ENCODE peak calls at places on chromosomes 1 and 21, in nine cellular contexts. One of them, this sample, is unnamed.

GRCh38 chr1:22207605-22208264 is 64.8 kb upstream of the WNT4 start:
- DNase-seq in COR-L47: peak
- DNase-seq in epithelial cell of prostate: no peak
- DNase-seq in OCI-M1: no peak
- DNase-seq in sciatic nerve: peak
- DNase-seq in amniotic stem cell: no peak
- DNase-seq in cardiac fibroblast: peak
- DNase-seq in activated CD4-positive, alpha-beta T cell treated with anti-CD3 and anti-CD28 coated beads for 48 hours: no peak
- DNase-seq in ovary: no peak
- DNase-seq in this sample: no peak

GRCh38 chr1:25799758-25800537 is at the start of gene SELENON:
- DNase-seq in ovary: peak
- DNase-seq in cardiac fibroblast: peak
- DNase-seq in activated CD4-positive, alpha-beta T cell treated with anti-CD3 and anti-CD28 coated beads for 48 hours: peak
- DNase-seq in OCI-M1: peak
- DNase-seq in epithelial cell of prostate: no peak
- DNase-seq in amniotic stem cell: no peak
- DNase-seq in COR-L47: peak
- DNase-seq in sciatic nerve: peak
- DNase-seq in this sample: peak

GRCh38 chr21:32803651-32804050 is 32.1 kb upstream of the PAXBP1 start:
- DNase-seq in sciatic nerve: no peak
- DNase-seq in amniotic stem cell: no peak
- DNase-seq in ovary: no peak
- DNase-seq in cardiac fibroblast: no peak
- DNase-seq in COR-L47: no peak
- DNase-seq in epithelial cell of prostate: no peak
- DNase-seq in activated CD4-positive, alpha-beta T cell treated with anti-CD3 and anti-CD28 coated beads for 48 hours: peak
- DNase-seq in OCI-M1: peak
- DNase-seq in this sample: no peak

GRCh38 chr1:186511761-186512637 is 51.1 kb upstream of the PDC start:
- DNase-seq in cardiac fibroblast: no peak
- DNase-seq in OCI-M1: peak
- DNase-seq in activated CD4-positive, alpha-beta T cell treated with anti-CD3 and anti-CD28 coated beads for 48 hours: no peak
- DNase-seq in epithelial cell of prostate: peak
- DNase-seq in COR-L47: no peak
- DNase-seq in amniotic stem cell: no peak
- DNase-seq in ovary: no peak
- DNase-seq in sciatic nerve: no peak
- DNase-seq in this sample: no peak

GRCh38 chr1:92994105-92994712 is 32.9 kb upstream of the DIPK1A start:
- DNase-seq in ovary: peak
- DNase-seq in amniotic stem cell: peak
- DNase-seq in activated CD4-positive, alpha-beta T cell treated with anti-CD3 and anti-CD28 coated beads for 48 hours: peak
- DNase-seq in epithelial cell of prostate: no peak
- DNase-seq in OCI-M1: peak
- DNase-seq in sciatic nerve: peak
- DNase-seq in COR-L47: peak
- DNase-seq in cardiac fibroblast: peak
- DNase-seq in this sample: peak

GRCh38 chr1:196372896-196373536 is 235.2 kb downstream of the KCNT2 start:
- DNase-seq in OCI-M1: peak
- DNase-seq in epithelial cell of prostate: no peak
- DNase-seq in sciatic nerve: no peak
- DNase-seq in amniotic stem cell: no peak
- DNase-seq in ovary: no peak
- DNase-seq in COR-L47: no peak
- DNase-seq in cardiac fibroblast: peak
- DNase-seq in activated CD4-positive, alpha-beta T cell treated with anti-CD3 and anti-CD28 coated beads for 48 hours: no peak
- DNase-seq in this sample: peak

GRCh38 chr1:242745079-242745478 is 220.6 kb upstream of the PLD5 start:
- DNase-seq in cardiac fibroblast: no peak
- DNase-seq in OCI-M1: no peak
- DNase-seq in sciatic nerve: no peak
- DNase-seq in ovary: no peak
- DNase-seq in COR-L47: no peak
- DNase-seq in amniotic stem cell: no peak
- DNase-seq in activated CD4-positive, alpha-beta T cell treated with anti-CD3 and anti-CD28 coated beads for 48 hours: no peak
- DNase-seq in epithelial cell of prostate: no peak
- DNase-seq in this sample: no peak

GRCh38 chr1:73627723-73628122 is 570.3 kb downstream of the LRRIQ3 start:
- DNase-seq in sciatic nerve: no peak
- DNase-seq in cardiac fibroblast: no peak
- DNase-seq in OCI-M1: peak
- DNase-seq in activated CD4-positive, alpha-beta T cell treated with anti-CD3 and anti-CD28 coated beads for 48 hours: no peak
- DNase-seq in amniotic stem cell: no peak
- DNase-seq in ovary: no peak
- DNase-seq in COR-L47: no peak
- DNase-seq in epithelial cell of prostate: no peak
- DNase-seq in this sample: no peak

GRCh38 chr21:45850181-45850580 is 131.4 kb upstream of the COL6A1 start:
- DNase-seq in cardiac fibroblast: no peak
- DNase-seq in sciatic nerve: peak
- DNase-seq in COR-L47: no peak
- DNase-seq in activated CD4-positive, alpha-beta T cell treated with anti-CD3 and anti-CD28 coated beads for 48 hours: no peak
- DNase-seq in amniotic stem cell: no peak
- DNase-seq in epithelial cell of prostate: no peak
- DNase-seq in OCI-M1: no peak
- DNase-seq in ovary: no peak
- DNase-seq in this sample: no peak

GRCh38 chr1:150511551-150511950 is 3.6 kb downstream of the ECM1 start:
- DNase-seq in activated CD4-positive, alpha-beta T cell treated with anti-CD3 and anti-CD28 coated beads for 48 hours: no peak
- DNase-seq in ovary: peak
- DNase-seq in amniotic stem cell: no peak
- DNase-seq in epithelial cell of prostate: no peak
- DNase-seq in sciatic nerve: no peak
- DNase-seq in COR-L47: peak
- DNase-seq in cardiac fibroblast: no peak
- DNase-seq in OCI-M1: no peak
- DNase-seq in this sample: no peak

GRCh38 chr1:155011437-155011907 is 8.9 kb downstream of the ZBTB7B start:
- DNase-seq in OCI-M1: no peak
- DNase-seq in cardiac fibroblast: no peak
- DNase-seq in epithelial cell of prostate: no peak
- DNase-seq in sciatic nerve: no peak
- DNase-seq in COR-L47: no peak
- DNase-seq in activated CD4-positive, alpha-beta T cell treated with anti-CD3 and anti-CD28 coated beads for 48 hours: no peak
- DNase-seq in ovary: peak
- DNase-seq in amniotic stem cell: no peak
- DNase-seq in this sample: no peak

GRCh38 chr1:180548686-180549326 is 10.0 kb upstream of the OVAAL start:
- DNase-seq in amniotic stem cell: no peak
- DNase-seq in epithelial cell of prostate: no peak
- DNase-seq in ovary: no peak
- DNase-seq in COR-L47: peak
- DNase-seq in cardiac fibroblast: no peak
- DNase-seq in sciatic nerve: no peak
- DNase-seq in OCI-M1: no peak
- DNase-seq in activated CD4-positive, alpha-beta T cell treated with anti-CD3 and anti-CD28 coated beads for 48 hours: no peak
- DNase-seq in this sample: no peak

GRCh38 chr1:214445846-214446614 is 105.4 kb downstream of the PTPN14 start:
- DNase-seq in activated CD4-positive, alpha-beta T cell treated with anti-CD3 and anti-CD28 coated beads for 48 hours: no peak
- DNase-seq in cardiac fibroblast: peak
- DNase-seq in COR-L47: no peak
- DNase-seq in ovary: no peak
- DNase-seq in amniotic stem cell: peak
- DNase-seq in OCI-M1: peak
- DNase-seq in sciatic nerve: no peak
- DNase-seq in epithelial cell of prostate: no peak
- DNase-seq in this sample: peak

GRCh38 chr1:38502772-38503171 is 356.8 kb downstream of the RRAGC start:
- DNase-seq in activated CD4-positive, alpha-beta T cell treated with anti-CD3 and anti-CD28 coated beads for 48 hours: peak
- DNase-seq in sciatic nerve: no peak
- DNase-seq in OCI-M1: peak
- DNase-seq in cardiac fibroblast: peak
- DNase-seq in amniotic stem cell: no peak
- DNase-seq in COR-L47: no peak
- DNase-seq in epithelial cell of prostate: no peak
- DNase-seq in ovary: no peak
- DNase-seq in this sample: peak

GRCh38 chr1:165162671-165163241 is 193.8 kb downstream of the LMX1A start:
- DNase-seq in activated CD4-positive, alpha-beta T cell treated with anti-CD3 and anti-CD28 coated beads for 48 hours: no peak
- DNase-seq in epithelial cell of prostate: peak
- DNase-seq in OCI-M1: no peak
- DNase-seq in COR-L47: peak
- DNase-seq in ovary: no peak
- DNase-seq in sciatic nerve: no peak
- DNase-seq in cardiac fibroblast: no peak
- DNase-seq in amniotic stem cell: no peak
- DNase-seq in this sample: no peak

GRCh38 chr1:156709743-156710489 is 4.5 kb upstream of the CRABP2 start:
- DNase-seq in cardiac fibroblast: peak
- DNase-seq in COR-L47: peak
- DNase-seq in epithelial cell of prostate: no peak
- DNase-seq in amniotic stem cell: peak
- DNase-seq in activated CD4-positive, alpha-beta T cell treated with anti-CD3 and anti-CD28 coated beads for 48 hours: no peak
- DNase-seq in OCI-M1: no peak
- DNase-seq in sciatic nerve: peak
- DNase-seq in ovary: no peak
- DNase-seq in this sample: peak

GRCh38 chr1:204647114-204647804 is 38.3 kb downstream of the LRRN2 start:
- DNase-seq in COR-L47: no peak
- DNase-seq in epithelial cell of prostate: peak
- DNase-seq in activated CD4-positive, alpha-beta T cell treated with anti-CD3 and anti-CD28 coated beads for 48 hours: peak
- DNase-seq in OCI-M1: peak
- DNase-seq in ovary: no peak
- DNase-seq in sciatic nerve: no peak
- DNase-seq in cardiac fibroblast: peak
- DNase-seq in amniotic stem cell: peak
- DNase-seq in this sample: peak

GRCh38 chr1:58500036-58500435 is 46.5 kb downstream of the OMA1 start:
- DNase-seq in OCI-M1: no peak
- DNase-seq in amniotic stem cell: no peak
- DNase-seq in COR-L47: no peak
- DNase-seq in epithelial cell of prostate: no peak
- DNase-seq in sciatic nerve: no peak
- DNase-seq in cardiac fibroblast: no peak
- DNase-seq in ovary: no peak
- DNase-seq in activated CD4-positive, alpha-beta T cell treated with anti-CD3 and anti-CD28 coated beads for 48 hours: no peak
- DNase-seq in this sample: no peak

GRCh38 chr21:38322551-38322950 is 65.8 kb downstream of the KCNJ15 start:
- DNase-seq in ovary: no peak
- DNase-seq in COR-L47: no peak
- DNase-seq in cardiac fibroblast: no peak
- DNase-seq in amniotic stem cell: no peak
- DNase-seq in epithelial cell of prostate: no peak
- DNase-seq in activated CD4-positive, alpha-beta T cell treated with anti-CD3 and anti-CD28 coated beads for 48 hours: no peak
- DNase-seq in sciatic nerve: no peak
- DNase-seq in OCI-M1: no peak
- DNase-seq in this sample: peak

GRCh38 chr1:20486457-20487235 is 636 bp upstream of the CAMK2N1 start:
- DNase-seq in COR-L47: peak
- DNase-seq in OCI-M1: no peak
- DNase-seq in ovary: peak
- DNase-seq in activated CD4-positive, alpha-beta T cell treated with anti-CD3 and anti-CD28 coated beads for 48 hours: no peak
- DNase-seq in amniotic stem cell: no peak
- DNase-seq in cardiac fibroblast: peak
- DNase-seq in epithelial cell of prostate: no peak
- DNase-seq in sciatic nerve: no peak
- DNase-seq in this sample: peak

GRCh38 chr1:156124557-156125483 is 10.3 kb downstream of the LMNA start:
- DNase-seq in OCI-M1: peak
- DNase-seq in activated CD4-positive, alpha-beta T cell treated with anti-CD3 and anti-CD28 coated beads for 48 hours: no peak
- DNase-seq in amniotic stem cell: no peak
- DNase-seq in COR-L47: no peak
- DNase-seq in cardiac fibroblast: peak
- DNase-seq in sciatic nerve: no peak
- DNase-seq in ovary: no peak
- DNase-seq in epithelial cell of prostate: no peak
- DNase-seq in this sample: no peak

GRCh38 chr1:156371553-156372264 is 2.7 kb downstream of the RHBG start:
- DNase-seq in amniotic stem cell: no peak
- DNase-seq in OCI-M1: peak
- DNase-seq in activated CD4-positive, alpha-beta T cell treated with anti-CD3 and anti-CD28 coated beads for 48 hours: no peak
- DNase-seq in cardiac fibroblast: peak
- DNase-seq in ovary: peak
- DNase-seq in sciatic nerve: peak
- DNase-seq in epithelial cell of prostate: no peak
- DNase-seq in COR-L47: no peak
- DNase-seq in this sample: no peak

GRCh38 chr1:168408531-168409242 is 128.0 kb downstream of the TBX19 start:
- DNase-seq in epithelial cell of prostate: peak
- DNase-seq in OCI-M1: peak
- DNase-seq in sciatic nerve: no peak
- DNase-seq in cardiac fibroblast: no peak
- DNase-seq in amniotic stem cell: no peak
- DNase-seq in ovary: no peak
- DNase-seq in COR-L47: no peak
- DNase-seq in activated CD4-positive, alpha-beta T cell treated with anti-CD3 and anti-CD28 coated beads for 48 hours: peak
- DNase-seq in this sample: no peak

GRCh38 chr1:219555031-219555667 is 57.8 kb downstream of the ZC3H11B start:
- DNase-seq in sciatic nerve: no peak
- DNase-seq in activated CD4-positive, alpha-beta T cell treated with anti-CD3 and anti-CD28 coated beads for 48 hours: no peak
- DNase-seq in ovary: no peak
- DNase-seq in COR-L47: peak
- DNase-seq in OCI-M1: no peak
- DNase-seq in epithelial cell of prostate: peak
- DNase-seq in amniotic stem cell: peak
- DNase-seq in cardiac fibroblast: peak
- DNase-seq in this sample: peak

GRCh38 chr1:198943484-198943883 is 304.6 kb downstream of the PTPRC start:
- DNase-seq in OCI-M1: peak
- DNase-seq in cardiac fibroblast: no peak
- DNase-seq in epithelial cell of prostate: no peak
- DNase-seq in COR-L47: no peak
- DNase-seq in activated CD4-positive, alpha-beta T cell treated with anti-CD3 and anti-CD28 coated beads for 48 hours: no peak
- DNase-seq in sciatic nerve: no peak
- DNase-seq in amniotic stem cell: no peak
- DNase-seq in ovary: no peak
- DNase-seq in this sample: no peak

GRCh38 chr1:15243275-15244043 is 3.6 kb upstream of the FHAD1 start:
- DNase-seq in OCI-M1: no peak
- DNase-seq in cardiac fibroblast: no peak
- DNase-seq in sciatic nerve: no peak
- DNase-seq in epithelial cell of prostate: no peak
- DNase-seq in amniotic stem cell: no peak
- DNase-seq in COR-L47: no peak
- DNase-seq in activated CD4-positive, alpha-beta T cell treated with anti-CD3 and anti-CD28 coated beads for 48 hours: peak
- DNase-seq in ovary: no peak
- DNase-seq in this sample: no peak

GRCh38 chr1:55318111-55318817 is 103.1 kb upstream of the USP24 start:
- DNase-seq in sciatic nerve: no peak
- DNase-seq in cardiac fibroblast: no peak
- DNase-seq in epithelial cell of prostate: no peak
- DNase-seq in activated CD4-positive, alpha-beta T cell treated with anti-CD3 and anti-CD28 coated beads for 48 hours: no peak
- DNase-seq in OCI-M1: peak
- DNase-seq in COR-L47: no peak
- DNase-seq in amniotic stem cell: no peak
- DNase-seq in ovary: no peak
- DNase-seq in this sample: no peak

GRCh38 chr1:53681647-53682368 is 57.2 kb downstream of the GLIS1 start:
- DNase-seq in epithelial cell of prostate: no peak
- DNase-seq in OCI-M1: peak
- DNase-seq in activated CD4-positive, alpha-beta T cell treated with anti-CD3 and anti-CD28 coated beads for 48 hours: peak
- DNase-seq in COR-L47: peak
- DNase-seq in ovary: peak
- DNase-seq in sciatic nerve: peak
- DNase-seq in cardiac fibroblast: peak
- DNase-seq in amniotic stem cell: no peak
- DNase-seq in this sample: no peak

GRCh38 chr1:74498901-74499300 is 13.5 kb downstream of the LRRC53 start:
- DNase-seq in COR-L47: no peak
- DNase-seq in activated CD4-positive, alpha-beta T cell treated with anti-CD3 and anti-CD28 coated beads for 48 hours: no peak
- DNase-seq in sciatic nerve: no peak
- DNase-seq in ovary: no peak
- DNase-seq in cardiac fibroblast: no peak
- DNase-seq in amniotic stem cell: no peak
- DNase-seq in epithelial cell of prostate: no peak
- DNase-seq in OCI-M1: no peak
- DNase-seq in this sample: no peak

GRCh38 chr1:60055336-60055735 is 18.2 kb downstream of the C1orf87 start:
- DNase-seq in epithelial cell of prostate: peak
- DNase-seq in activated CD4-positive, alpha-beta T cell treated with anti-CD3 and anti-CD28 coated beads for 48 hours: no peak
- DNase-seq in sciatic nerve: no peak
- DNase-seq in ovary: no peak
- DNase-seq in COR-L47: no peak
- DNase-seq in cardiac fibroblast: no peak
- DNase-seq in amniotic stem cell: no peak
- DNase-seq in OCI-M1: no peak
- DNase-seq in this sample: peak

GRCh38 chr1:169103443-169103842 is 3.0 kb upstream of the ATP1B1 start:
- DNase-seq in cardiac fibroblast: no peak
- DNase-seq in ovary: no peak
- DNase-seq in epithelial cell of prostate: no peak
- DNase-seq in activated CD4-positive, alpha-beta T cell treated with anti-CD3 and anti-CD28 coated beads for 48 hours: no peak
- DNase-seq in amniotic stem cell: no peak
- DNase-seq in OCI-M1: no peak
- DNase-seq in COR-L47: no peak
- DNase-seq in sciatic nerve: no peak
- DNase-seq in this sample: no peak

This sample was measured in SJSA1.